ENCODE peak calls at places on chromosomes 16 and 17, in seven cellular contexts. E is HCT116; U is spleen; R is thoracic aorta; H is CD8-positive, alpha-beta T cell; A is tibial artery; M is WERI-Rb-1. P is an unnamed sample.

GRCh38 chr17:19460695-19461094 is 49.7 kb downstream of the RNF112 start:
- DNase-seq in E (no peak), U (peak; percentile 62), R (no peak), H (no peak), A (no peak), M (no peak), P (peak; percentile 71)

GRCh38 chr16:54493076-54493475 is 206.5 kb upstream of the IRX3 start:
- DNase-seq in E (no peak), U (no peak), R (no peak), H (no peak), A (no peak), M (no peak), P (no peak)

GRCh38 chr16:52597772-52598483 is 51.0 kb upstream of the TOX3 start:
- DNase-seq in E (no peak), U (no peak), R (no peak), H (no peak), A (no peak), M (no peak), P (no peak)

GRCh38 chr17:63095879-63096278 is 129.8 kb downstream of the TANC2 start:
- DNase-seq in E (no peak), U (no peak), R (no peak), H (no peak), A (no peak), M (no peak), P (no peak)

GRCh38 chr17:42969006-42969581 is 4.8 kb upstream of the AARSD1 start:
- DNase-seq in E (no peak), U (no peak), R (no peak), H (no peak), A (no peak), M (no peak), P (no peak)

GRCh38 chr16:51151435-51151950 is 423 bp upstream of the SALL1 start:
- DNase-seq in E (no peak), U (no peak), R (no peak), H (no peak), A (no peak), M (peak; percentile 94), P (no peak)

GRCh38 chr16:66740010-66740409 is 11.4 kb downstream of the DYNC1LI2 start:
- DNase-seq in E (no peak), U (no peak), R (no peak), H (peak; percentile 27), A (no peak), M (no peak), P (no peak)

GRCh38 chr17:3447625-3448024 is 14.0 kb upstream of the OR1E2 start:
- DNase-seq in E (peak; percentile 34), U (no peak), R (no peak), H (no peak), A (no peak), M (peak; percentile 15), P (no peak)

GRCh38 chr16:72620348-72620747 is 427.6 kb downstream of the ZFHX3 start:
- DNase-seq in E (no peak), U (no peak), R (no peak), H (no peak), A (no peak), M (no peak), P (no peak)

GRCh38 chr17:35577826-35578194 is 561 bp downstream of the PEX12 start:
- DNase-seq in E (no peak), U (no peak), R (no peak), H (peak; percentile 23), A (no peak), M (no peak), P (no peak)

DNA sequence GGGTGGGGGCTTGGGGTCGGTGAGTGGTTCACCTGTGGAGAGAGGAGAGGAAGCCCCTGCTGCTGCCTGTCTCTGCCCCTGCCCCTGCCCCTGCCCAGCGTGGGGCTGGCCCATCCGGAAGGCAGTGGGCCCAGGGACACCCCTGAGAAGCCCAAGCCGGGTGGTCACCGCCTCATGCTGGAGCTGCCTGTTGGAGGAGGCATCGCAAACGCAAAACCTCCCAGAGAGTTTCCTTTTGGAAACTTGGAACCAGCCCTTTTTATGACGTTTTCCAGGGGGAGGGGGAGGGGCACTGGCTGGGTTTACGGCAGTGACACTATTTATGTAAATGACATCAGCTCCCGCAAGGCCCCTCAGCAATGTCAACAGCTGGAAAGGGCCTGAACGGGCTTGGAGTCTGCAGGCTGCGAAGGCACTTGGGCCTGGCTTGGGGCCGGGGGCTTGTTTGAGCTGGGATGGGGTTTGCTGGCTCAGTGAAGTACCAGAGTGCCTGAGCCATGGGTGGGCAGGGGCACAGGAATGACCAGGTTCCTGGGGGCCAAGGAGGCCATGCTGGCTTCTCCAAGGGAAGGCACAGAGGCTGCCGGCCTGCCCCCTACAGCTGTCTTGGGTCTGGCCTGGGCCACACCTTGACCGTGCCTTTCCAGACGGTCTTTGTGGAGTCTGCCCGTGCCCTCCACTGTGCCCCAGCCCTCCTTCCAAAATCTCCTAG is 219.5 kb downstream of the NTN1 start:
- DNase-seq in E (no peak), U (no peak), R (peak; percentile 75), H (no peak), A (peak; percentile 96), M (no peak), P (peak; percentile 69)
- H3K4me3 ChIP-seq in E (no peak overlapping the region), U (peak overlapping the region; percentile 54), R (peak overlapping the region; percentile 78), H (peak overlapping the region; percentile 59), A (peak overlapping the region; percentile 57), M (no peak overlapping the region), P (no peak overlapping the region)

DNA sequence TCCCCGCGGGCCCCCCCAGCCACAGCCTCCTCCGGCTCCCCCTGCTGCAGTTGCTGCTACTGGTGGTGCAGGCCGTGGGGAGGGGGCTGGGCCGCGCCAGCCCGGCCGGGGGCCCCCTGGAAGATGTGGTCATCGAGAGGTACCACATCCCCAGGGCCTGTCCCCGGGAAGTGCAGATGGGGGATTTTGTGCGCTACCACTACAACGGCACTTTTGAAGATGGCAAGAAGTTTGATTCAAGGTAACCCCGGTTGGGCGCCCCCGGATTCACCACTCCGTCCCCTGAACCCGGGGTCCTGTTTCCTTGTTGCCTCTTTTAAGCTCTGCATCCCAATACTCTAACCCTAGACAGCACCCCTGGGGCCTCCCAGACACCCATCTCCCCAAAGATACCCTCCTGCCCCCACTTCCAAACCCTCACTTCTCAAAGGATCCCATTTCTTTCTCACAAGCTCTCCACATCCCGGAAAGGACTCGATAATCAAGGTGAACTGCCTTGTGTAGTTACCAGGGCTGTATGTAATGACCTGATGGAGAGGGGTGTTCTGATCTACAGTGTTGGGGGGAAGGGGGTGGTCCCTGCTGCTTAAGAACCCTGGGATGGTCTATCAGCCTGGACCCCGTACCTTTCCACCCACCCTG is 356 bp downstream of the FKBP10 start:
- DNase-seq in E (no peak), U (no peak), R (no peak), H (no peak), A (no peak), M (no peak), P (no peak)
- H3K27ac ChIP-seq in E (peak overlapping the region; percentile 97), U (peak overlapping the region; percentile 38), R (peak overlapping the region; percentile 64), H (no peak overlapping the region), A (peak overlapping the region; percentile 78), M (peak overlapping the region; percentile 96), P (peak overlapping the region; percentile 30)

GRCh38 chr16:46916980-46917379 is 32.8 kb downstream of the GPT2 start:
- DNase-seq in E (peak; percentile 2), U (no peak), R (no peak), H (no peak), A (no peak), M (no peak), P (no peak)

GRCh38 chr16:46922239-46922638 is 38.1 kb downstream of the GPT2 start:
- DNase-seq in E (no peak), U (no peak), R (no peak), H (no peak), A (no peak), M (no peak), P (no peak)

GRCh38 chr16:46920402-46921068 is 36.4 kb downstream of the GPT2 start:
- DNase-seq in E (peak; percentile 10), U (no peak), R (no peak), H (no peak), A (no peak), M (no peak), P (peak; percentile 38)

GRCh38 chr16:46918400-46918799 is 34.2 kb downstream of the GPT2 start:
- DNase-seq in E (no peak), U (no peak), R (no peak), H (no peak), A (no peak), M (no peak), P (no peak)

DNA sequence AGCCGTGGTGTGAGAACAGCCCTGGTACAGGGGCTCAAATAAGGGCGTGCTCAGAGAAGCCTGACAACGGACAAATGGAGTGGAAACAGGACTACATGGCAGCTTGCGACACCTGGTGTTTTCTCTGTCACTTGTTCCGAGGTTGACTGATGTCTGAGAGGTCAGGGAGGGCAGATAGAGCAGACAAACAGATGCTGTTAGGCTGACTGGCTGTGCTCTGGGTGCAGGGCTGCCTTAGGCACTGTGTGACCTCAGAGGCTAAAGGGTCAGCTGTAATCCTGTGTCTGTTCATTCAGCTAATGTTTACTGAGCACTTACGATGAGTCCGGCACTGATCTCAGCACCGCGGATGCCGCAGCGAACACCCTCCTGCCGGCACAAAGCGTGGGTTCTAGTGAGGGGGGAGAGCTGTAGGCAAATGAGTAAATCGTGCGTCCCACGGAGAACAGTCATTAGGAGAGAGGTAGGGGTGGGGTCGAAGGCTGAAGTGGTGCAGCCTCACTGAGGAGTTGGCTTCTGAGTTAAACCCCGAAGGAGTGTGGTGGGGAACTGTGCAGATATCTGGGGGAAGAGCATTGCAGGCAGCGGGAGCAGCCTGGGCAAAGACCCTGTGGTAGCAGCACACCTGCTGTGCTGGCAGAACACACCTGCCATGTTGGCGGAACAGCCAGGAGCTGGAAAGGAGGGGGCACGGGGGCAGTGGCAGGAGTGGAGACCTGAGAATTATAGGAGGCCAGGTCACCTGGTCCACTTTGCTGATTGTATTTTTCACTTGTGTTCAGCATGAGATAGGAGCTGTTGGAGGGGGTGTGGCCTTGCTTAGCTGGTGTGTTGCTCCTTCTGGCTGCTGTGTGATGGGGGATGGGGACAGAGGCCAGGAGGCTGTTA is 35.0 kb downstream of the GPT2 start:
- DNase-seq in E (no peak), U (no peak), R (no peak), H (no peak), A (no peak), M (peak; percentile 49), P (no peak)
- H3K4me3 ChIP-seq in E (no peak overlapping the region), U (no peak overlapping the region), R (no peak overlapping the region), H (no peak overlapping the region), A (no peak overlapping the region), M (no peak overlapping the region), P (no peak overlapping the region)

DNA sequence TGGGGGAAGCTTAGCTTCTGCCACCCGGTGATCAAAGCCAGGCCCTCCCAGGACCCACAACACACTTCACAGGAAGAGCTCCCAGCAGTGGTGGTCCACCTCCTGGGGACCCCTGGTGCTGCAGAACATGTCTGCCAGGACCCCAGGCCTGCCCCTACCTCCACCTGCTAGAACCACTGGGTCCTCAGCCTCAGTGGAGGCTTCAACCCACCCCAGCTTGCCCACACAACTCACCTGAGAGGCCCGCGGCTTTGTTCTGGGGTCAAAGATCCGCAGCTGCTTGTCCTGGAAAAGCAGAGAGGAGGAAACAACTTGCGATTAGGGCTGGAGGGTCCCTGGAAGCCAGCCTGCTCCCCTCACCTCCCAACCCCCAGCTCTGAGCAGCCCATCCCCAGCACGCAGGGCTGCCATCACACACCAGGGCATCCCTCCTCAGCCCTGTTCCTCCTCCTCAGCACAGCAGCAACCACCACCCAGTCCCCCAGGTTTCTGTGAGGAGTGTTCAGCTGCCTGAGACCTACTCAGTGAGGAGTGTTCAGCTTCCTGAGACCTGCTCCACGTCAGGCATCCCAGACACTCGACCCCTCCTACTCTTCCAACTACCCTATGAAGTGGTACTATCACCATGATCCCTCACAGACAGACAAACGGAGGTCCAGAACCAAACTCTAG is 21.2 kb downstream of the CORO7 start:
- DNase-seq in E (no peak), U (peak; percentile 51), R (no peak), H (no peak), A (no peak), M (no peak), P (no peak)
- H3K27ac ChIP-seq in E (no peak overlapping the region), U (no peak overlapping the region), R (no peak overlapping the region), H (no peak overlapping the region), A (no peak overlapping the region), M (no peak overlapping the region), P (no peak overlapping the region)